ENCODE peak calls at places on chromosomes 4 and X, in four cellular contexts. E is Peyer's patch, I is heart left ventricle, Y is IMR-90. M is an unnamed sample.
A peak's percentile ranks its signal among the peaks of the same experiment; 100 is the strongest.

GRCh38 chr4:13891544-13891939 is 264.0 kb upstream of the BOD1L1 start:
- DNase-seq in E (no peak), I (no peak), Y (peak; percentile 71), M (no peak)

GRCh38 chrX:71118985-71119535 is 664 bp downstream of the MED12 start:
- DNase-seq in E (no peak), I (no peak), Y (no peak), M (no peak)

GRCh38 chr4:15144249-15144966 is 142.1 kb downstream of the CPEB2 start:
- DNase-seq in E (no peak), I (no peak), Y (no peak), M (no peak)

GRCh38 chrX:11435568-11435967 is 142.4 kb downstream of the AMELX start:
- DNase-seq in E (no peak), I (no peak), Y (peak; percentile 62), M (no peak)

GRCh38 chr4:153095448-153096204 is 108.6 kb upstream of the TRIM2 start:
- DNase-seq in E (no peak), I (no peak), Y (peak; percentile 12), M (no peak)

GRCh38 chrX:13747836-13748235 is 13.3 kb downstream of the OFD1 start:
- DNase-seq in E (peak; percentile 80), I (no peak), Y (peak; percentile 76), M (peak; percentile 39)

GRCh38 chr4:137558951-137559350 is 26.7 kb upstream of the PCDH18 start:
- DNase-seq in E (no peak), I (no peak), Y (peak; percentile 80), M (peak; percentile 57)

GRCh38 chr4:83112678-83113428 is 1.7 kb downstream of the PLAC8 start:
- DNase-seq in E (no peak), I (no peak), Y (peak; percentile 12), M (peak; percentile 45)

GRCh38 chr4:39846705-39847104 is 131.0 kb downstream of the PDS5A start:
- DNase-seq in E (no peak), I (no peak), Y (no peak), M (no peak)

GRCh38 chrX:9859711-9860555 is 73.7 kb downstream of the SHROOM2 start:
- DNase-seq in E (no peak), I (no peak), Y (peak; percentile 83), M (peak; percentile 72)

GRCh38 chrX:8815460-8816065 is 14.4 kb upstream of the FAM9A start:
- DNase-seq in E (no peak), I (no peak), Y (peak; percentile 40), M (peak; percentile 52)

GRCh38 chr4:1208266-1208961 is 36.0 kb upstream of the SPON2 start:
- DNase-seq in E (peak; percentile 47), I (peak; percentile 59), Y (no peak), M (no peak)

GRCh38 chr4:139492429-139492828 is 38.5 kb downstream of the RAB33B start:
- DNase-seq in E (no peak), I (no peak), Y (no peak), M (no peak)

GRCh38 chrX:27599928-27600327 is 9.8 kb downstream of the DCAF8L2 start:
- DNase-seq in E (no peak), I (no peak), Y (peak; percentile 33), M (no peak)

GRCh38 chrX:11504234-11504633 is 161.5 kb downstream of the ARHGAP6 start:
- DNase-seq in E (no peak), I (no peak), Y (no peak), M (no peak)

GRCh38 chr4:79964715-79965345 is 108.2 kb downstream of the ANTXR2 start:
- DNase-seq in E (no peak), I (no peak), Y (no peak), M (no peak)

GRCh38 chr4:85165808-85166207 is 199.3 kb upstream of the WDFY3 start:
- DNase-seq in E (no peak), I (no peak), Y (no peak), M (no peak)

GRCh38 chrX:40090961-40091360 is 6.8 kb downstream of the BCOR start:
- DNase-seq in E (no peak), I (no peak), Y (no peak), M (no peak)

GRCh38 chr4:95508421-95508820 is 40.4 kb downstream of the UNC5C start:
- DNase-seq in E (no peak), I (no peak), Y (peak; percentile 40), M (no peak)

GRCh38 chrX:100413231-100413630 is 3.2 kb upstream of the PCDH19 start:
- DNase-seq in E (no peak), I (no peak), Y (peak; percentile 48), M (peak; percentile 27)

GRCh38 chr4:13701937-13702446 is 74.5 kb upstream of the BOD1L1 start:
- DNase-seq in E (peak; percentile 49), I (no peak), Y (peak; percentile 62), M (peak; percentile 11)

GRCh38 chrX:41333744-41333993 is 293 bp upstream of the DDX3X start:
- DNase-seq in E (no peak), I (no peak), Y (peak; percentile 90), M (peak; percentile 77)

GRCh38 chrX:73849054-73849453 is 286.1 kb downstream of the CHIC1 start:
- DNase-seq in E (no peak), I (no peak), Y (no peak), M (no peak)

GRCh38 chrX:24099394-24099793 is 44.6 kb downstream of the EIF2S3 start:
- DNase-seq in E (no peak), I (no peak), Y (no peak), M (no peak)

GRCh38 chr4:8540072-8540471 is 40.1 kb upstream of the GPR78 start:
- DNase-seq in E (no peak), I (peak; percentile 7), Y (no peak), M (no peak)

GRCh38 chr4:73408181-73408867 is 4.2 kb downstream of the ALB start:
- DNase-seq in E (no peak), I (no peak), Y (no peak), M (no peak)

GRCh38 chr4:145308598-145308997 is 128.2 kb upstream of the OTUD4 start:
- DNase-seq in E (no peak), I (no peak), Y (peak; percentile 22), M (no peak)

GRCh38 chr4:10063544-10064300 is 42.4 kb upstream of the SLC2A9 start:
- DNase-seq in E (peak; percentile 57), I (peak; percentile 78), Y (peak; percentile 70), M (peak; percentile 73)

GRCh38 chrX:30888526-30889146 is 418 bp downstream of the TAB3 start:
- DNase-seq in E (peak; percentile 53), I (peak; percentile 28), Y (no peak), M (no peak)

GRCh38 chr4:83282049-83282535 is 2.5 kb downstream of the COQ2 start:
- DNase-seq in E (peak; percentile 75), I (no peak), Y (peak; percentile 62), M (peak; percentile 68)

GRCh38 chrX:9569875-9570274 is 105.0 kb downstream of the TBL1X start:
- DNase-seq in E (no peak), I (no peak), Y (no peak), M (no peak)

DNA sequence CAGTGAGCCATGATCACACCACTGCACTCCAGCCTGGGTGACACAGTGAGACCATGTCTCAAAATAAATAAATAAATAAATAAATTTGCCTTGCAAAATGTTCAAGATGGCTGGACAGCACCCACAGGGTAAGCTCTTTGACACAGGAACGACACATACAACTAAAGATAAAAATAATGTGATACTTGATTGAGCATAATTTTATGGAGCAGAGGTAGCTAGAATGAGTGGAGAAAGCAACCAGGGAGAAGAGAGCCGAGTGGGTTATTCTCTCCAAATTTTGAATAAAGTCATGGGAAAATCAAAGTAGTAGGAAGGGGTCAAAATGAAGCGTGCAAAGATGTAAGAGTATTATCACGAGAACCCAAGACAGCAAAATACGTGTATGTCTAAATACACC is 121.5 kb downstream of the IRF2 start:
- DNase-seq in E (no peak), I (no peak), Y (no peak), M (no peak)
- H3K36me3 ChIP-seq in E (no peaks in the 10 kb centered on the region), I (no peaks in the 10 kb centered on the region), Y (no peaks in the 10 kb centered on the region), M (no peaks in the 10 kb centered on the region)

DNA sequence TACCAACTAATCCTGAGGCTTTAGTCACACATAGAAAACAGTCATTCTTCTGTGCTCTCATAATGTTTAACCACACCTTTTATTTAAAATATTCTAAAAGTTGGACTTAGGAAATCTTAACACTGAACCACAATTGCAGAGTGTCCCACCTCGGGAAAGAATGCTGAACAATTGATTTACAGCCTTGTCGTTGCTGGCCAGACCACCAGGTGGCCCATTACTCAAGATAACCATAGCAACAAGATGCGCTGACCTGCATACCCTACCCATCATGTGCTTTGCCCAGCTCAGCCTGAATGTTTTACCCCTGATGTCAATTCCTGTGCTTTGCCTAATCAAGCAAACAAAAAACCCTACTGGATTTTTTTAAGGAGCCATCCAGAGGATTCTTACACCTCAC is 100.7 kb downstream of the ARSJ start:
- DNase-seq in E (no peak), I (no peak), Y (peak; percentile 57), M (peak; percentile 28)
- TF ChIP-seq CTCF in E (peak; percentile 9), I (no peak), Y (no peak), M (peak; percentile 58)

GRCh38 chr4:2250003-2250763 is 8.3 kb upstream of the HAUS3 start:
- DNase-seq in E (peak; percentile 39), I (no peak), Y (no peak), M (no peak)
- H3K36me3 ChIP-seq in E (no peaks in the 10 kb centered on the region), I (no peaks in the 10 kb centered on the region), Y (peaks cover 62% of the 10 kb centered on the region), M (peaks cover 37% of the 10 kb centered on the region)

DNA sequence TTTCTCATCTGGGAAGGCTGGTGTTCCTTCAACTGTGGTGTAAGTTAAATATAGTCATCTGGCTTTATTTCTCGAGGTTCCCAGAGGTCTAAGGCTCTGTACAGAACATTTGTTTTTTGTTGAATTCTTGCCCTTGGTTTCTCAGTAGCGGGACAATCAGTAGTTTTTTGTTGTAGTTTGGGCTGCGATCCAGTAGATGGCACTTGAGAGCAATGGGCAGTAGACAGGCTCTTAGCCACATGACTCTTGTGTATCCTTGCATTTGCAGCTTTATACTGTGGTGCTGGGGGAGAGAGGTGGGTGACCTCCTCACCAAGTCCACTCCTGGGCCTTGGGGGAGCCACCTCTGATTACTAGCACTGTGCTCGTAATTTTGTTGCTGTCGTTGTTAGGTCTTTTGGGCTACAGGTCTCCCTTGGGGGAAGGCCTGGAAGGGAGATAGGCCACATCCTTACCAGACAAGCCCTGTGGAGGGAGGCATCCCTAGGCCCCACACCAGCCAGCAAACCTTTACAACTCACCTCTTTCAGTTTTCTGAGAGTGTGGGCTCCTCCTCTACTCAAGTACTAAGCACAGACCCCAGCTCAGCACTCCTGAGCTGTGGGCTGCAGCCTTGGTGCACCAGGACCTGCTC is 8.1 kb downstream of the ETDB start:
- DNase-seq in E (peak; percentile 59), I (no peak), Y (peak; percentile 31), M (peak; percentile 27)
- TF ChIP-seq CTCF in E (peak; percentile 42), I (peak; percentile 50), Y (peak; percentile 56), M (peak; percentile 81)

GRCh38 chr4:168877779-168878491 is 132.1 kb downstream of the CBR4 start:
- DNase-seq in E (no peak), I (peak; percentile 51), Y (no peak), M (no peak)
- H3K36me3 ChIP-seq in E (no peaks in the 10 kb centered on the region), I (no peaks in the 10 kb centered on the region), Y (peaks cover 28% of the 10 kb centered on the region), M (peaks cover 21% of the 10 kb centered on the region)

GRCh38 chr4:2697995-2698414 is 58.1 kb downstream of the TNIP2 start:
- DNase-seq in E (peak; percentile 45), I (no peak), Y (no peak), M (no peak)

GRCh38 chr4:2696423-2696822 is 59.7 kb downstream of the TNIP2 start:
- DNase-seq in E (peak; percentile 92), I (no peak), Y (no peak), M (no peak)

GRCh38 chr4:2691952-2692435 is 64.1 kb downstream of the TNIP2 start:
- DNase-seq in E (no peak), I (no peak), Y (no peak), M (no peak)

GRCh38 chr4:2695661-2696060 is 60.5 kb downstream of the TNIP2 start:
- DNase-seq in E (no peak), I (no peak), Y (no peak), M (no peak)

GRCh38 chr4:2694691-2695090 is 61.4 kb downstream of the TNIP2 start:
- DNase-seq in E (no peak), I (no peak), Y (peak; percentile 16), M (peak; percentile 93)
- TF ChIP-seq CTCF in E (no peak), I (no peak), Y (no peak), M (no peak)

M was measured in brain microvascular endothelial cell.